ENCODE peak calls at places on chromosomes 5 and 9, in nine cellular contexts. E is HCT116, I is ovary, W is breast epithelium, C is IMR-90, A is lower leg skin, S is tibial nerve, N is uterus, H is testis. O is an unnamed sample.

GRCh38 chr5:121707196-121707595 is 144.5 kb upstream of the FTMT start:
- DNase-seq in E (no peak), I (no peak), W (no peak), C (no peak), A (no peak), S (no peak), N (no peak), H (no peak), O (no peak)

GRCh38 chr5:159638954-159639559 is 277.2 kb upstream of the ADRA1B start:
- DNase-seq in E (no peak), I (no peak), W (no peak), C (peak), A (no peak), S (no peak), N (no peak), H (no peak), O (no peak)

GRCh38 chr9:129270205-129270604 is 92.1 kb upstream of the IER5L start:
- DNase-seq in E (no peak), I (peak), W (no peak), C (no peak), A (no peak), S (no peak), N (no peak), H (no peak), O (no peak)

GRCh38 chr9:17251100-17251499 is 116.3 kb downstream of the CNTLN start:
- DNase-seq in E (no peak), I (no peak), W (no peak), C (no peak), A (no peak), S (no peak), N (no peak), H (no peak), O (no peak)

GRCh38 chr5:154857091-154857533 is 1.3 kb upstream of the CNOT8 start:
- DNase-seq in E (no peak), I (no peak), W (peak), C (no peak), A (no peak), S (peak), N (no peak), H (peak), O (no peak)

GRCh38 chr5:176700239-176700847 is 53.1 kb downstream of the TSPAN17 start:
- DNase-seq in E (no peak), I (no peak), W (no peak), C (no peak), A (no peak), S (no peak), N (no peak), H (peak), O (no peak)

GRCh38 chr5:102758576-102758975 is 3.5 kb downstream of the PAM start:
- DNase-seq in E (no peak), I (no peak), W (no peak), C (peak), A (no peak), S (no peak), N (no peak), H (no peak), O (no peak)

GRCh38 chr5:36156124-36156601 is 4.3 kb downstream of the SKP2 start:
- DNase-seq in E (no peak), I (no peak), W (no peak), C (peak), A (no peak), S (no peak), N (no peak), H (no peak), O (no peak)

GRCh38 chr9:127336086-127336485 is 60.9 kb upstream of the SLC2A8 start:
- DNase-seq in E (no peak), I (no peak), W (no peak), C (peak), A (no peak), S (no peak), N (no peak), H (no peak), O (no peak)

GRCh38 chr5:34053133-34053532 is 10.1 kb upstream of the C1QTNF3 start:
- DNase-seq in E (no peak), I (no peak), W (no peak), C (peak), A (no peak), S (no peak), N (no peak), H (no peak), O (no peak)

GRCh38 chr9:82582693-82583092 is 480.2 kb downstream of the RASEF start:
- DNase-seq in E (no peak), I (no peak), W (no peak), C (no peak), A (no peak), S (no peak), N (no peak), H (no peak), O (no peak)

GRCh38 chr9:137148661-137149060 is 9.7 kb downstream of the GRIN1 start:
- DNase-seq in E (no peak), I (no peak), W (no peak), C (no peak), A (no peak), S (no peak), N (no peak), H (no peak), O (no peak)

GRCh38 chr5:109866051-109866450 is 176.3 kb downstream of the MAN2A1 start:
- DNase-seq in E (no peak), I (no peak), W (no peak), C (peak), A (no peak), S (no peak), N (no peak), H (no peak), O (no peak)

GRCh38 chr5:54390015-54390414 is 65.5 kb upstream of the HSPB3 start:
- DNase-seq in E (peak), I (no peak), W (peak), C (peak), A (peak), S (peak), N (no peak), H (peak), O (no peak)

GRCh38 chr9:131810351-131811170 is 70.7 kb upstream of the RAPGEF1 start:
- DNase-seq in E (no peak), I (no peak), W (no peak), C (no peak), A (no peak), S (no peak), N (no peak), H (no peak), O (no peak)

GRCh38 chr5:176737001-176737745 is 73.2 kb upstream of the UNC5A start:
- DNase-seq in E (no peak), I (peak), W (peak), C (no peak), A (no peak), S (no peak), N (peak), H (no peak), O (no peak)

GRCh38 chr5:141870871-141871270 is 7.3 kb downstream of the PCDH1 start:
- DNase-seq in E (no peak), I (peak), W (no peak), C (no peak), A (no peak), S (no peak), N (peak), H (peak), O (no peak)

GRCh38 chr9:128729766-128730517 is 6.0 kb upstream of the ZDHHC12 start:
- DNase-seq in E (no peak), I (no peak), W (no peak), C (no peak), A (no peak), S (no peak), N (no peak), H (no peak), O (no peak)

GRCh38 chr5:147751-148150 is 43.5 kb upstream of the LRRC14B start:
- DNase-seq in E (no peak), I (no peak), W (no peak), C (no peak), A (no peak), S (no peak), N (no peak), H (no peak), O (no peak)

DNA sequence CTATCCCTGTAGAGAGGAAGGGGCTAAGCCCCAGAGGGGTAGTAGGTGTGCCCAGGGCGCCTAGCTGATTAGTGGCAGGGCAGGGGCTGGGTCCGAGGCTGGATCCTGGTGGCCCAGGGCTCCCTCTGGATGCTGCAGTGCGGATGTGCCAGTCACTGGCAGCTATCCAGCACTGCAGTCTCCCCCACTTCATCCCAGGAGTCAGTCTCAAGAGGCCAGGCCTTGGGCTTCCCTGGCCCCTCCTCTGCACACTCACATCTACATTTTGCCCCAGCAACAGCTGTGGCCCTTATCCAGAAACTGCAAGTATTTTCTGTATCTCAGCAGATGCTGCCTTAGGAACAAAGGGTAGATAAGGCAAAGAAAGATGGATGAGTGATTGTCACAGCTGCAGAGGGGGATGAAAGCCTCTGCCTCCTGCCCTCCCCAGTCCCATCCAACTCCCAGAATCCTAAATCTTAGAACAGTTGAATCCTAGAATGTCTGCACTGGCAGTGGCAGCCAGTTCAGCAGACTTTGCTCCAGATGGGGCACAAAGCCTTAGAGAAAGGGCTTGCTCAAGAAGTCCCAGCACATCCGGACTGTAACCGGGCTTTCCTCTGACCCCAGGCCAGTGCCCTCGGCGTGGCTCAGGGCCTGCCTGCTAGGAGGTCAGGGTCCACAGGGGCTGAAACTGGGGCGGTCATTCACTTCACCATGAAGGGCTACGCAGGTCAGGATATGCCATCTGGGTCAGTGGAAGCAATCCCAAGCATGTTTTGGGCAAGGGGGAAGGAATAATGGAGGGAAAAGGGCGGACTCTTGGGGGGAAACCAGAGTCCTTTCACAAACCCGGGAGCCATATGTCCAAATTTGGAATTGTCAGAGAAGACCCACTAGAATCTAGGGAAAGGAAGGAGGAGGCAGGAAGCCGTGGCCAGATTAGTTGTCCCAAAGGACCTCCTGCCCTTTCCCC is 1.5 kb downstream of the ANXA6 start:
- DNase-seq in E (no peak), I (peak), W (no peak), C (peak), A (no peak), S (no peak), N (peak), H (peak), O (no peak)
- TF ChIP-seq POLR2A in E (no peak), I (no peak), W (no peak), C (no peak), A (no peak), S (no peak), N (no peak), H (no peak), O (no peak)

GRCh38 chr9:69214939-69215338 is 40.9 kb downstream of the TJP2 start:
- DNase-seq in E (no peak), I (no peak), W (no peak), C (no peak), A (no peak), S (no peak), N (no peak), H (no peak), O (no peak)

GRCh38 chr9:69218166-69218565 is 44.1 kb downstream of the TJP2 start:
- DNase-seq in E (no peak), I (no peak), W (no peak), C (no peak), A (no peak), S (no peak), N (no peak), H (no peak), O (no peak)

GRCh38 chr9:69211424-69212036 is 37.5 kb downstream of the TJP2 start:
- DNase-seq in E (no peak), I (no peak), W (no peak), C (no peak), A (no peak), S (no peak), N (no peak), H (no peak), O (no peak)

GRCh38 chr9:69213647-69214046 is 39.6 kb downstream of the TJP2 start:
- DNase-seq in E (no peak), I (no peak), W (no peak), C (no peak), A (no peak), S (no peak), N (no peak), H (no peak), O (no peak)

GRCh38 chr9:69215774-69216482 is 41.9 kb downstream of the TJP2 start:
- DNase-seq in E (no peak), I (no peak), W (no peak), C (no peak), A (no peak), S (no peak), N (no peak), H (peak), O (no peak)
- TF ChIP-seq POLR2A in E (no peak), I (no peak), W (no peak), C (no peak), A (no peak), S (no peak), N (no peak), H (no peak), O (no peak)

GRCh38 chr9:35698231-35698630 is 8.5 kb upstream of the TPM2 start:
- DNase-seq in E (no peak), I (no peak), W (no peak), C (no peak), A (no peak), S (no peak), N (no peak), H (no peak), O (no peak)
- TF ChIP-seq POLR2A in E (no peak), I (no peak), W (no peak), C (no peak), A (no peak), S (no peak), N (no peak), H (no peak), O (no peak)

DNA sequence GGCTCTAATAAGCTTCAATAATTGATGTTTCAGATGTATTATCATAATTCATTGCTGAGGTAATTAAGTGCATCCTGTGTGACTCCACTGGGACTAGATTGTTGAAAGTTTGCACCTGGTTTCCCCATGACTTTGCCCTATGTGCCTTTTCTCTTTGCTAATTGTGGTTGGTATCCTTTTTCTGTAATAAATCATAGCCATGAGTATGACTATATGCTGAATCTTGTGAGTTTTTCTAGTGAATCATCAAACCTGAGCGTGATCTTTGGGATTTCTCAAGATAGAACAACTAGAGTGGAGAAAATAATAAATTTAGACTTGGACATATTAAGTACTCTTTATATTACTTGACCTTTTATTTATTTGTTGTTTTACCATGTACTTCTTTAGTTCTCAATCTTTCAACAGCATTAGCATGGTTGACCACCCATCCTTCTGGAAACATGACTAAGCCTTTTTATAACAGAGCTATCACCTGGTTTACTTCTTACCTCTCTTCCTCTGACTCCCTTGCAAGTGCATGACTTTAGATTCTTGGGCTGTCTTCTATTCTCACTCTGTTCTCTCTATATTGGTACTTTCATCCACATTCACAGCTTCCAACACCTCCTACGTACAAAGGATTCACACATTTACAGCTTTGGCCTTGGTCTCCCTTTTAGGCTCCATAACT is 239.6 kb upstream of the TAS2R1 start:
- DNase-seq in E (no peak), I (no peak), W (no peak), C (peak), A (no peak), S (no peak), N (no peak), H (no peak), O (no peak)
- TF ChIP-seq POLR2A in E (no peak), I (no peak), W (no peak), C (no peak), A (no peak), S (no peak), N (no peak), H (no peak), O (no peak)

DNA sequence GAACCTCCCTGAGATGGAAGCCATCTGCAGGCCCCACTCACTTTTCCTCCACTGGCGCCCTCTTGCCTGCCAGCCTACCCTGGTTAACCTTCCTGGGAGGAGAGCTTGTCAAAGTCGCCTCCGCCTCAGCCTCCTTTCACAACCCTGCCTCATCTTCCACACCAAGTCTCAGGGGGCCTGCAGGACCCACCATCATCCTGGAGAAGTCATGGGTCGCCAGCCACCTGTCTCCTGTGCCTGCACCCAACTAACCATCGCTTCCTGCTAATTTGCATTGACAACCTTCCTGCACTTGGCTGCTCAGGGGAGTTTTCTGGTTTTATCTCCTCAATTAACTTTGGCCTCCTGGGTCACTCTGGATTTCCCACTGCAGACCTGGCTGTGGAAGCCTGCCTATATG is 52.8 kb upstream of the GRHPR start:
- DNase-seq in E (no peak), I (no peak), W (no peak), C (no peak), A (no peak), S (no peak), N (no peak), H (no peak), O (no peak)
- TF ChIP-seq POLR2A in E (no peak), I (no peak), W (no peak), C (no peak), A (no peak), S (no peak), N (no peak), H (no peak), O (no peak)

GRCh38 chr9:26892251-26893029 is at the start of gene CAAP1:
- DNase-seq in E (peak), I (peak), W (peak), C (peak), A (peak), S (peak), N (peak), H (peak), O (no peak)
- TF ChIP-seq POLR2A in E (peak), I (peak), W (no peak), C (peak), A (no peak), S (peak), N (peak), H (no peak), O (no peak)

GRCh38 chr5:138935466-138935865 is 60.3 kb upstream of the LRRTM2 start:
- DNase-seq in E (no peak), I (no peak), W (peak), C (no peak), A (no peak), S (no peak), N (no peak), H (no peak), O (no peak)

GRCh38 chr5:138936225-138936967 is 61.3 kb upstream of the LRRTM2 start:
- DNase-seq in E (no peak), I (no peak), W (peak), C (no peak), A (no peak), S (no peak), N (no peak), H (no peak), O (peak)

GRCh38 chr5:138938526-138938925 is 63.4 kb upstream of the LRRTM2 start:
- DNase-seq in E (no peak), I (no peak), W (no peak), C (no peak), A (no peak), S (no peak), N (no peak), H (no peak), O (no peak)

GRCh38 chr5:138936968-138937345 is 61.8 kb upstream of the LRRTM2 start:
- DNase-seq in E (no peak), I (no peak), W (no peak), C (no peak), A (no peak), S (no peak), N (no peak), H (no peak), O (no peak)

GRCh38 chr5:138937392-138938387 is 62.6 kb upstream of the LRRTM2 start:
- DNase-seq in E (no peak), I (no peak), W (peak), C (no peak), A (no peak), S (no peak), N (no peak), H (no peak), O (peak)
- TF ChIP-seq POLR2A in E (no peak), I (no peak), W (no peak), C (no peak), A (no peak), S (no peak), N (no peak), H (no peak), O (no peak)

GRCh38 chr5:116576043-116576713 is 1.6 kb upstream of the SEMA6A start:
- DNase-seq in E (peak), I (peak), W (peak), C (peak), A (peak), S (no peak), N (peak), H (peak), O (no peak)
- TF ChIP-seq POLR2A in E (no peak), I (no peak), W (no peak), C (no peak), A (no peak), S (no peak), N (no peak), H (no peak), O (no peak)

GRCh38 chr5:168291281-168291960 is at the start of gene WWC1:
- DNase-seq in E (peak), I (peak), W (peak), C (peak), A (peak), S (no peak), N (no peak), H (peak), O (no peak)
- TF ChIP-seq POLR2A in E (peak), I (no peak), W (no peak), C (no peak), A (no peak), S (no peak), N (peak), H (no peak), O (no peak)